ENCODE peak calls at places on chromosomes 1 and 21, in eight cellular contexts. U is renal cortical epithelial cell, S is RPMI7951, K is activated T-helper 1 cell treated with Interleukin-2 at 50 U/mL for 16 hours, W is NCI-H524, A is HTR-8/SVneo, G is NCI-H345, O is NCI-H1092 treated with DMSO at 0.1 percent for 48 hours. H is an unnamed sample.

GRCh38 chr1:73009311-73009710 is 727.0 kb upstream of the NEGR1 start:
- DNase-seq in W (no peak), K (no peak), O (no peak), U (no peak), A (no peak), S (no peak), G (no peak), H (no peak)

GRCh38 chr1:21050031-21050430 is 126.7 kb downstream of the EIF4G3 start:
- DNase-seq in K (no peak), A (no peak), S (peak), G (no peak), O (no peak), U (no peak), W (no peak), H (no peak)

GRCh38 chr1:111768023-111768422 is 12.3 kb downstream of the DDX20 start:
- DNase-seq in S (no peak), K (no peak), G (peak), U (no peak), W (no peak), O (no peak), A (no peak), H (peak)

GRCh38 chr1:25774206-25774804 is 25.7 kb upstream of the SELENON start:
- DNase-seq in U (no peak), A (no peak), O (peak), W (no peak), K (no peak), S (no peak), G (no peak), H (no peak)

GRCh38 chr21:40511976-40512375 is 335.0 kb downstream of the DSCAM start:
- DNase-seq in A (no peak), U (no peak), O (no peak), W (no peak), K (no peak), G (no peak), S (no peak), H (no peak)

GRCh38 chr21:38833122-38833521 is 27.4 kb downstream of the ETS2 start:
- DNase-seq in A (no peak), S (no peak), O (no peak), G (no peak), K (no peak), U (no peak), W (no peak), H (no peak)

GRCh38 chr1:146031476-146031875 is 9.9 kb upstream of the HJV start:
- DNase-seq in K (no peak), A (no peak), U (no peak), S (no peak), W (no peak), O (no peak), G (no peak), H (no peak)

GRCh38 chr1:62198781-62199125 is 4.1 kb downstream of the L1TD1 start:
- DNase-seq in W (no peak), S (peak), O (no peak), G (no peak), U (peak), A (no peak), K (no peak), H (no peak)

GRCh38 chr1:53367503-53368313 is 39.8 kb upstream of the LRP8 start:
- DNase-seq in S (peak), W (no peak), A (no peak), K (no peak), U (no peak), O (no peak), G (no peak), H (no peak)

GRCh38 chr1:44698138-44698537 is 23.6 kb downstream of the ARMH1 start:
- DNase-seq in G (no peak), A (no peak), U (no peak), W (no peak), K (no peak), O (no peak), S (no peak), H (no peak)

GRCh38 chr1:64006276-64007051 is 197.0 kb upstream of the UBE2U start:
- DNase-seq in S (peak), O (peak), G (peak), A (peak), U (peak), K (no peak), W (no peak), H (peak)

GRCh38 chr1:151144474-151145157 is 1.8 kb downstream of the SEMA6C start:
- DNase-seq in U (peak), O (no peak), S (no peak), G (no peak), K (no peak), W (no peak), A (no peak), H (no peak)

GRCh38 chr1:230348386-230349022 is 77.6 kb downstream of the PGBD5 start:
- DNase-seq in S (no peak), K (no peak), U (no peak), A (no peak), O (no peak), G (no peak), W (no peak), H (no peak)

GRCh38 chr1:29475256-29475800 is 239.0 kb downstream of the PTPRU start:
- DNase-seq in G (no peak), K (no peak), W (no peak), O (no peak), S (no peak), A (no peak), U (no peak), H (no peak)

GRCh38 chr1:204174958-204175357 is 8.8 kb upstream of the REN start:
- DNase-seq in G (no peak), K (no peak), S (no peak), U (peak), W (no peak), A (no peak), O (no peak), H (no peak)

GRCh38 chr1:183273300-183273699 is 87.2 kb downstream of the LAMC2 start:
- DNase-seq in O (no peak), K (no peak), U (no peak), W (no peak), G (no peak), S (peak), A (no peak), H (no peak)

GRCh38 chr1:229430761-229431269 is 3.1 kb downstream of the ACTA1 start:
- DNase-seq in G (no peak), S (peak), K (no peak), W (no peak), U (no peak), A (peak), O (no peak), H (no peak)